ENCODE peak calls at places on chromosomes 7 and 10, in ten cellular contexts. M is HCT116, B is fibroblast of lung, G is kidney, H is H9, F is neural progenitor cell, I is neuronal stem cell, A is GM23248, E is mesendoderm, C is adipocyte. W is an unnamed sample.

GRCh38 chr7:114539575-114539974 is 125.0 kb downstream of the FOXP2 start:
- DNase-seq in B (no peak), F (peak; percentile 20), C (peak; percentile 72), M (peak; percentile 3), G (no peak), E (peak; percentile 28), A (peak; percentile 46), I (no peak), H (no peak), W (no peak)

GRCh38 chr7:50608196-50608906 is 43.1 kb upstream of the DDC start:
- DNase-seq in M (no peak), F (no peak), C (no peak), E (no peak), G (no peak), B (no peak), A (no peak), I (no peak), H (no peak), W (no peak)

GRCh38 chr10:121157998-121158397 is 306.8 kb downstream of the WDR11 start:
- DNase-seq in M (no peak), F (no peak), A (no peak), H (no peak), B (peak; percentile 65), C (no peak), G (no peak), I (no peak), E (no peak), W (peak; percentile 54)

GRCh38 chr7:156194813-156195212 is 382.6 kb upstream of the SHH start:
- DNase-seq in A (no peak), H (no peak), E (no peak), F (no peak), B (no peak), G (no peak), M (no peak), C (no peak), I (no peak), W (no peak)

GRCh38 chr7:45212606-45213005 is 55.0 kb downstream of the RAMP3 start:
- DNase-seq in A (no peak), B (no peak), C (no peak), F (no peak), G (no peak), E (no peak), I (no peak), H (peak; percentile 17), M (no peak), W (no peak)

GRCh38 chr7:108235451-108236061 is 105.4 kb upstream of the LAMB4 start:
- DNase-seq in F (no peak), C (peak; percentile 32), E (peak; percentile 96), G (no peak), A (peak; percentile 59), I (no peak), M (no peak), B (no peak), H (no peak), W (no peak)

GRCh38 chr7:36129048-36129534 is 24.0 kb upstream of the EEPD1 start:
- DNase-seq in C (no peak), G (peak; percentile 84), E (no peak), M (no peak), F (no peak), H (no peak), B (peak; percentile 71), A (peak; percentile 83), I (no peak), W (no peak)

GRCh38 chr10:88115968-88116367 is 252.5 kb downstream of the PTEN start:
- DNase-seq in A (peak; percentile 79), F (no peak), C (peak; percentile 54), M (no peak), B (peak; percentile 77), I (no peak), G (no peak), H (no peak), E (no peak), W (peak; percentile 58)

GRCh38 chr7:35605760-35606159 is 89.2 kb downstream of the HERPUD2 start:
- DNase-seq in C (peak; percentile 32), F (no peak), I (no peak), E (no peak), B (peak; percentile 77), H (no peak), M (no peak), A (peak; percentile 66), G (no peak), W (peak; percentile 43)

GRCh38 chr7:1940402-1940786 is 270.3 kb downstream of the ELFN1 start:
- DNase-seq in G (peak; percentile 89), H (no peak), C (no peak), I (no peak), M (no peak), A (peak; percentile 9), E (no peak), F (no peak), B (peak; percentile 71), W (no peak)

GRCh38 chr7:34067406-34067805 is 162.1 kb downstream of the BMPER start:
- DNase-seq in H (no peak), F (no peak), C (peak; percentile 32), G (no peak), B (no peak), E (peak; percentile 53), A (no peak), M (no peak), I (no peak), W (no peak)

GRCh38 chr10:125083576-125083920 is 76.8 kb downstream of the CTBP2 start:
- DNase-seq in B (peak; percentile 85), G (peak; percentile 91), A (peak; percentile 70), I (no peak), F (no peak), E (no peak), H (no peak), C (peak; percentile 84), M (no peak), W (no peak)

GRCh38 chr7:927031-927671 is 27.3 kb downstream of the ADAP1 start:
- DNase-seq in A (peak; percentile 26), B (no peak), E (peak; percentile 53), M (no peak), G (peak; percentile 78), C (no peak), H (no peak), I (no peak), F (no peak), W (no peak)

GRCh38 chr10:102627446-102628293 is 16.6 kb upstream of the TRIM8 start:
- DNase-seq in A (peak; percentile 79), I (peak; percentile 75), F (peak; percentile 91), G (peak; percentile 89), H (peak; percentile 71), M (no peak), E (peak; percentile 90), B (peak; percentile 72), C (peak; percentile 72), W (peak; percentile 66)

GRCh38 chr7:4739528-4739992 is 35.9 kb upstream of the AP5Z1 start:
- DNase-seq in F (peak; percentile 27), H (no peak), M (no peak), C (no peak), B (peak; percentile 62), G (peak; percentile 77), E (peak; percentile 19), I (no peak), A (no peak), W (no peak)

GRCh38 chr10:133378251-133379096 is 588 bp upstream of the PAOX start:
- DNase-seq in E (peak; percentile 45), C (peak; percentile 69), F (peak; percentile 82), G (peak; percentile 94), M (no peak), I (peak; percentile 68), H (peak; percentile 47), A (peak; percentile 74), B (peak; percentile 49), W (peak; percentile 54)

GRCh38 chr10:97889461-97890265 is 40.0 kb downstream of the GOLGA7B start:
- DNase-seq in M (peak; percentile 66), G (peak; percentile 96), E (peak; percentile 92), B (peak; percentile 77), I (no peak), F (no peak), A (peak; percentile 24), C (peak; percentile 35), H (peak; percentile 84), W (peak; percentile 87)

GRCh38 chr7:74028321-74028812 is 394 bp downstream of the ELN start:
- DNase-seq in F (no peak), E (no peak), B (no peak), A (no peak), C (no peak), H (no peak), G (peak; percentile 80), M (no peak), I (no peak), W (no peak)
- H3K9ac ChIP-seq in F (no peak overlapping the region), E (no peak overlapping the region), B (peak overlapping the region; percentile 54), A (peak overlapping the region; percentile 68), C (peak overlapping the region; percentile 81), H (no peak overlapping the region), G (peak overlapping the region; percentile 7), M (no peak overlapping the region), I (no peak overlapping the region), W (no peak overlapping the region)

GRCh38 chr10:117175215-117175900 is 21.9 kb upstream of the KCNK18 start:
- DNase-seq in B (no peak), G (peak; percentile 76), I (no peak), F (no peak), A (no peak), C (no peak), M (no peak), H (peak; percentile 42), E (no peak), W (peak; percentile 20)
- H3K9ac ChIP-seq in B (no peak overlapping the region), G (peak overlapping the region; percentile 41), I (peak overlapping the region; percentile 81), F (no peak overlapping the region), A (no peak overlapping the region), C (no peak overlapping the region), M (no peak overlapping the region), H (no peak overlapping the region), E (peak overlapping the region; percentile 4), W (no peak overlapping the region)

DNA sequence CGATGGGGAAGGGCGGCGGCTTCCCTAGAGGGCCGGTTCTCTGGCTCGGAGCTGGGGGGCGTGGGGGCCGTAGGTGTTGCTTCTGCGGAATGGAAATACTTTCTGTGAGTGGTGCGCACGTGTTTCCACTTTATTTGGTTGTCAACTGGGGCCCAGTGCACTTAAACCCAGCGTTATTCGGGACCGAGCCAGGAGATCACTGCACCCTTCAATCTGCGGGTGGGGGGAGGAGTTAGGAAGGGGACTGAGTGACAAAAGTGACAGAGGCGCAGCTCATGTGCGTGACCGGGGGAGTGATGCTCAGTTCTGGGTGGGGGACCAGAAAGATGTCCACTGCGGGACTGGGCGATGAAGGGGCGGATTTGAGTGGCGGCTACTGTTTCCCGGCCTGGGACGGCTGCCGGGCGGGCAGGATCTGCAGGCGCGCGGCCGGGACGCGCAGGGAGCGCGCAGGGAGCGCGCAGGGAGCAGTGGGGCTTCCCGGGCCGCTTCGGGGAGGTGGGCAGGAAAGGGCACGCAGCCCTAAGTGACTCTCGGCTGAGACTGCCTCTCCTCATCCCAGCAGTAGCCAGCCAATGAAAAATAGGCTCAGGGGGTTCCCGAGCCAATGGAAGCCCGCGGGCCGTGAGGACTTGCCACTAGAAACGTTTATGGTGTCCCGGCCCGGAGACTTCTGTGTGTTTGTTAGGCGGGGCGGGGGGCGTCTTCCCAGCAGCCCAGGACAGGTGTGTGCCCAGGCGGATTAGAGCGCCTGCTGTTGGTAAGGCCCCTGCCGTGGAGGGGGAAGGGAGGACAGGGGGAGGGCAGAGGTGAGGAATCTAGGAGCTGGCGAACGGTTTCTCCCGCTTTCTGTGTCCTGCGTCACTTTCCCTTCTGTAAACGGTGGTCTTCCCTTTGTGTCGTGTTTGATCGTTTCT is 54.3 kb upstream of the KDM7A start:
- DNase-seq in A (peak; percentile 56), G (peak; percentile 84), F (peak; percentile 87), H (peak; percentile 97), E (peak; percentile 92), B (peak; percentile 14), M (peak; percentile 40), C (peak; percentile 67), I (peak; percentile 50), W (peak; percentile 16)
- H3K9ac ChIP-seq in A (peak overlapping the region; percentile 61), G (peak overlapping the region; percentile 55), F (no peak overlapping the region), H (no peak overlapping the region), E (peak overlapping the region; percentile 9), B (no peak overlapping the region), M (peak overlapping the region; percentile 51), C (peak overlapping the region; percentile 64), I (peak overlapping the region; percentile 79), W (no peak overlapping the region)

GRCh38 chr10:114526497-114527238 is 122.4 kb upstream of the AFAP1L2 start:
- DNase-seq in B (peak; percentile 84), A (peak; percentile 66), E (peak; percentile 98), F (peak; percentile 92), C (peak; percentile 36), H (peak; percentile 93), I (peak; percentile 77), M (peak; percentile 95), G (peak; percentile 87), W (peak; percentile 91)
- H3K9ac ChIP-seq in B (peak overlapping the region; percentile 10), A (no peak overlapping the region), E (peak overlapping the region; percentile 65), F (no peak overlapping the region), C (peak overlapping the region; percentile 58), H (peak overlapping the region; percentile 23), I (no peak overlapping the region), M (peak overlapping the region; percentile 72), G (peak overlapping the region; percentile 67), W (peak overlapping the region; percentile 97)

W was measured in mammary epithelial cell.